ENCODE peak calls at places on chromosome 14, in four cellular contexts. Q is astrocyte of the spinal cord, P is lower lobe of right lung, D is suprapubic skin. X is an unnamed sample.

GRCh38 chr14:30874999-30875787 is 834 bp downstream of the COCH start:
- DNase-seq in Q (no peak), P (no peak), D (no peak), X (no peak)

GRCh38 chr14:54758041-54758440 is 144.6 kb downstream of the GCH1 start:
- DNase-seq in Q (no peak), P (no peak), D (no peak), X (no peak)

GRCh38 chr14:40119321-40119720 is 687.1 kb upstream of the FBXO33 start:
- DNase-seq in Q (peak; percentile 0), P (no peak), D (no peak), X (no peak)

GRCh38 chr14:48504921-48505320 is 829.5 kb upstream of the MDGA2 start:
- DNase-seq in Q (no peak), P (no peak), D (no peak), X (no peak)

GRCh38 chr14:96086032-96086431 is 46.9 kb downstream of the C14orf132 start:
- DNase-seq in Q (peak; percentile 72), P (no peak), D (no peak), X (no peak)

GRCh38 chr14:65496178-65496993 is 83.9 kb downstream of the FUT8 start:
- DNase-seq in Q (peak; percentile 27), P (no peak), D (no peak), X (no peak)

GRCh38 chr14:54906075-54906474 is 3.4 kb upstream of the GCH1 start:
- DNase-seq in Q (no peak), P (no peak), D (no peak), X (no peak)

GRCh38 chr14:44846232-44846824 is 115.4 kb downstream of the KLHL28 start:
- DNase-seq in Q (peak; percentile 40), P (no peak), D (no peak), X (no peak)

GRCh38 chr14:52112336-52113018 is 43.6 kb upstream of the NID2 start:
- DNase-seq in Q (peak; percentile 40), P (no peak), D (no peak), X (no peak)

GRCh38 chr14:91910201-91910600 is 37.3 kb downstream of the FBLN5 start:
- DNase-seq in Q (no peak), P (no peak), D (no peak), X (no peak)

GRCh38 chr14:31962920-31963319 is 114.2 kb upstream of the ARHGAP5 start:
- DNase-seq in Q (no peak), P (no peak), D (no peak), X (no peak)

GRCh38 chr14:67313153-67313552 is 46.5 kb downstream of the ATP6V1D start:
- DNase-seq in Q (no peak), P (no peak), D (no peak), X (no peak)

GRCh38 chr14:67311868-67312267 is 47.7 kb downstream of the ATP6V1D start:
- DNase-seq in Q (no peak), P (no peak), D (no peak), X (no peak)

GRCh38 chr14:67319142-67319541 is 40.5 kb downstream of the ATP6V1D start:
- DNase-seq in Q (peak; percentile 13), P (no peak), D (no peak), X (no peak)

DNA sequence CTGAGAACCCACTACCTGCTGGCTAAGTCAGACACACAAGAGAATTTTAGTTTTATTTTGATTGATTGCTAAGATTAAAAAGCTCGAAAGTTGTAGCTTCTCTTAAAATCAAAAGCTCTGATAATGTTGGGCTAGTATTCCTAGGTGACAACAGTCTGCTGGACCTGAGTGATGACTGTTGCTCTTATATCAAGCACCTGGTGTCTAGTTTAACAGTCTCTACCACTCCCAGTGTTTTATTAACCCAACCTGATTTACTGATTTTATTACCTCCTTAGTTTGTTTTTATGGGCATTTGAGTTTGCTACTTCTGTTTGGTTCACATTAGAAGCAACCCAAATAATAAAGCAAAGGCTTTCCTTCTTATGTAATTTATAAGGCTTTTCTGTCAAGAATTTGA is 41.8 kb downstream of the ATP6V1D start:
- DNase-seq in Q (no peak), P (no peak), D (no peak), X (no peak)
- H3K4me3 ChIP-seq in Q (no peak overlapping the region), P (no peak overlapping the region), D (no peak overlapping the region), X (no peak overlapping the region)

GRCh38 chr14:61586539-61587396 is 108.5 kb upstream of the HIF1A start:
- DNase-seq in Q (peak; percentile 61), P (no peak), D (no peak), X (no peak)

GRCh38 chr14:61585598-61586538 is 109.4 kb upstream of the HIF1A start:
- DNase-seq in Q (peak; percentile 91), P (no peak), D (no peak), X (peak; percentile 61)

GRCh38 chr14:61589691-61590521 is 105.4 kb upstream of the HIF1A start:
- DNase-seq in Q (no peak), P (no peak), D (no peak), X (no peak)

GRCh38 chr14:61588419-61588901 is 106.9 kb upstream of the HIF1A start:
- DNase-seq in Q (peak; percentile 80), P (no peak), D (no peak), X (peak; percentile 47)

GRCh38 chr14:61587397-61587713 is 108.0 kb upstream of the HIF1A start:
- DNase-seq in Q (no peak), P (no peak), D (no peak), X (no peak)
- H3K4me3 ChIP-seq in Q (no peak overlapping the region), P (no peak overlapping the region), D (no peak overlapping the region), X (no peak overlapping the region)

GRCh38 chr14:102782974-102783373 is 5.7 kb downstream of the TRAF3 start:
- DNase-seq in Q (no peak), P (no peak), D (no peak), X (no peak)

GRCh38 chr14:102786758-102787157 is 9.5 kb downstream of the TRAF3 start:
- DNase-seq in Q (no peak), P (no peak), D (no peak), X (no peak)

GRCh38 chr14:102781063-102781462 is 3.8 kb downstream of the TRAF3 start:
- DNase-seq in Q (no peak), P (no peak), D (no peak), X (no peak)

GRCh38 chr14:102785598-102785963 is 8.3 kb downstream of the TRAF3 start:
- DNase-seq in Q (no peak), P (no peak), D (no peak), X (no peak)

GRCh38 chr14:102784892-102785597 is 7.8 kb downstream of the TRAF3 start:
- DNase-seq in Q (no peak), P (no peak), D (no peak), X (no peak)
- H3K4me3 ChIP-seq in Q (no peak overlapping the region), P (no peak overlapping the region), D (no peak overlapping the region), X (no peak overlapping the region)

DNA sequence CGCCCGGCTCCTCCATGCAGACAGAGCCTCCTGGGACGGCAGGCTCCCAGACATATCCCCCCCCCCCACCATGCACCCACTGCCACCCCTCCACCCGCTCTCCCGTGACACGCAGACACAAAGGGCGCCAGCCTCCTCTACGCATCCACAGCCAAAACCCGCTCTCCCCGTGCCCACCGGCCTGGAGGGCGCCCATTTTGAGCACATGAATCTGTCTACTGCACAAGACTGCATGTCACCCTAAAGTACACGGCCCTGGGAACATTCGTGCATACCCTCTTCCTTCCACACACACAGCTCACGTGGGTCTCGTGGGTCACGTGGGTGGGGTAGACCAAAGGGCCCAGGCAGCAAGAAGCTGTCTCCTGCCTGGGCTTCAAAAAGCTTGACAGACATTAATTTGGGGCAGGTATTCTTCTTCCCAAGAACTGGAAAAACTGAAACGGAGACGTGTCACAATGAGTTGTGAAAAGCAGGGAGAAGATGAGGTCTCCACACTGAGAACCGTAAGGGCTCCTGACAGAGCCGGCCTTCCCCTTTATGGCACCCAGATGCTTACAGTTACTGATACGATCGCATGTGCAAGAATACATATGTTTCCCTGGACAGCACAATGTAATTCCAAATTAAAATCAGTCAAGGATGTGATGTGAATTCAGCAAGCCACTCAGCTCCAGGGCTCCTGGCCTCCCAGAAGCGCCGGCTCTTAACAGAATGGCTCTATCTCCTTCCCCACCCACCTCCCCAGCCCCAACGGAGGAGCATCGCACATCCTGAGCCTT is 2.0 kb downstream of the TGFB3 start:
- DNase-seq in Q (no peak), P (no peak), D (no peak), X (no peak)
- H3K4me3 ChIP-seq in Q (peak overlapping the region; percentile 55), P (peak overlapping the region; percentile 75), D (peak overlapping the region; percentile 83), X (peak overlapping the region; percentile 76)

GRCh38 chr14:70708717-70709570 is 67.2 kb downstream of the TTC9 start:
- DNase-seq in Q (no peak), P (no peak), D (no peak), X (no peak)
- H3K4me3 ChIP-seq in Q (no peak overlapping the region), P (no peak overlapping the region), D (no peak overlapping the region), X (no peak overlapping the region)

GRCh38 chr14:94598816-94599655 is 13.2 kb upstream of the SERPINA3 start:
- DNase-seq in Q (peak; percentile 99), P (no peak), D (peak; percentile 84), X (peak; percentile 71)
- H3K4me3 ChIP-seq in Q (no peak overlapping the region), P (no peak overlapping the region), D (no peak overlapping the region), X (no peak overlapping the region)

GRCh38 chr14:55938249-55938791 is 179.9 kb upstream of the PELI2 start:
- DNase-seq in Q (peak; percentile 17), P (no peak), D (no peak), X (peak; percentile 58)

GRCh38 chr14:55944757-55945156 is 173.5 kb upstream of the PELI2 start:
- DNase-seq in Q (no peak), P (no peak), D (no peak), X (no peak)

GRCh38 chr14:55942826-55943225 is 175.4 kb upstream of the PELI2 start:
- DNase-seq in Q (no peak), P (no peak), D (no peak), X (no peak)

GRCh38 chr14:55936691-55937090 is 181.5 kb upstream of the PELI2 start:
- DNase-seq in Q (no peak), P (no peak), D (no peak), X (peak; percentile 57)

GRCh38 chr14:55942101-55942645 is 176.0 kb upstream of the PELI2 start:
- DNase-seq in Q (no peak), P (no peak), D (no peak), X (peak; percentile 39)
- H3K4me3 ChIP-seq in Q (no peak overlapping the region), P (no peak overlapping the region), D (no peak overlapping the region), X (no peak overlapping the region)

X was measured in stomach.